ENCODE peak calls at places on chromosomes 6 and 20, in seven cellular contexts. I, A, X, S, F, K and D are unnamed samples.

GRCh38 chr6:31272856-31273626 is 1.1 kb upstream of the HLA-C start:
- DNase-seq in S (no peak), K (peak; percentile 22), F (no peak), I (no peak), X (no peak), A (peak; percentile 32), D (no peak)

GRCh38 chr6:166509193-166509592 is 77.3 kb downstream of the RAMACL start:
- DNase-seq in I (no peak), A (no peak), K (no peak), F (no peak), X (no peak), S (no peak), D (no peak)

GRCh38 chr6:140879861-140880260 is 1252.9 kb upstream of the GJE1 start:
- DNase-seq in K (no peak), X (no peak), S (no peak), F (no peak), I (no peak), A (peak; percentile 48), D (no peak)

GRCh38 chr6:28580484-28580883 is 54.8 kb downstream of the GPX5 start:
- DNase-seq in I (no peak), K (no peak), A (peak; percentile 33), S (no peak), F (no peak), X (no peak), D (no peak)

GRCh38 chr6:119466226-119466625 is 116.7 kb upstream of the MAN1A1 start:
- DNase-seq in X (no peak), K (no peak), I (no peak), F (no peak), A (no peak), S (no peak), D (no peak)

GRCh38 chr20:58699246-58700107 is 6.9 kb downstream of the NPEPL1 start:
- DNase-seq in X (no peak), F (no peak), K (no peak), S (no peak), I (no peak), A (no peak), D (no peak)

GRCh38 chr20:57062696-57063270 is 203.7 kb downstream of the BMP7 start:
- DNase-seq in X (no peak), A (no peak), S (no peak), F (no peak), I (no peak), K (no peak), D (no peak)

GRCh38 chr6:151690768-151691562 is 116.5 kb upstream of the ESR1 start:
- DNase-seq in I (no peak), A (peak; percentile 56), S (no peak), X (no peak), K (no peak), F (no peak), D (no peak)

GRCh38 chr20:54132612-54133433 is 41.0 kb downstream of the CYP24A1 start:
- DNase-seq in K (peak; percentile 52), X (no peak), S (peak; percentile 86), F (no peak), A (peak; percentile 100), I (peak; percentile 71), D (no peak)

GRCh38 chr6:29424575-29424974 is 9.8 kb downstream of the OR12D1 start:
- DNase-seq in A (no peak), S (no peak), K (no peak), X (no peak), F (no peak), I (no peak), D (no peak)

GRCh38 chr6:140366991-140367390 is 992.5 kb upstream of the CITED2 start:
- DNase-seq in X (no peak), F (no peak), I (no peak), A (peak; percentile 99), S (no peak), K (no peak), D (no peak)

GRCh38 chr6:39444479-39445019 is 122.0 kb upstream of the KCNK16 start:
- DNase-seq in A (no peak), F (no peak), K (no peak), X (no peak), S (no peak), I (no peak), D (no peak)

GRCh38 chr6:37612475-37612874 is 85.2 kb downstream of the MDGA1 start:
- DNase-seq in S (no peak), F (no peak), I (no peak), K (no peak), X (no peak), A (peak; percentile 75), D (no peak)

GRCh38 chr6:130853555-130854183 is 26.5 kb downstream of the SMLR1 start:
- DNase-seq in A (peak; percentile 63), K (no peak), S (no peak), I (no peak), X (no peak), F (no peak), D (no peak)

GRCh38 chr6:162736933-162737332 is 9.2 kb downstream of the PACRG start:
- DNase-seq in X (peak; percentile 14), S (no peak), F (no peak), I (no peak), A (no peak), K (no peak), D (no peak)

GRCh38 chr6:657743-658142 is 843 bp upstream of the HUS1B start:
- DNase-seq in K (no peak), S (no peak), F (no peak), X (no peak), I (no peak), A (no peak), D (no peak)

GRCh38 chr20:47247972-47248371 is 108.5 kb downstream of the ZMYND8 start:
- DNase-seq in S (no peak), K (no peak), I (no peak), A (no peak), X (no peak), F (no peak), D (no peak)

GRCh38 chr6:42338573-42339218 is 113.0 kb downstream of the TRERF1 start:
- DNase-seq in A (peak; percentile 100), S (peak; percentile 90), K (no peak), X (no peak), F (no peak), I (no peak), D (no peak)